ENCODE peak calls at places on chromosome 6, in nine cellular contexts. P, W, F, A, I, V, T, R and B are unnamed samples.

GRCh38 chr6:36657942-36658544 is 20.5 kb upstream of the CDKN1A start:
- DNase-seq in P (no peak), W (no peak), F (peak; percentile 39), A (no peak), I (no peak), V (peak; percentile 78), T (no peak), R (no peak), B (no peak)

GRCh38 chr6:29676981-29677601 is 3.9 kb downstream of the ZFP57 start:
- DNase-seq in P (no peak), W (no peak), F (no peak), A (no peak), I (no peak), V (peak; percentile 8), T (peak; percentile 73), R (no peak), B (no peak)

GRCh38 chr6:44004625-44005506 is 122.4 kb downstream of the MRPL14 start:
- DNase-seq in P (no peak), W (no peak), F (peak; percentile 35), A (no peak), I (no peak), V (peak; percentile 35), T (peak; percentile 29), R (peak; percentile 71), B (no peak)

GRCh38 chr6:169881976-169882375 is 130.6 kb downstream of the ERMARD start:
- DNase-seq in P (no peak), W (no peak), F (no peak), A (no peak), I (no peak), V (no peak), T (no peak), R (no peak), B (no peak)

GRCh38 chr6:116461563-116462507 is 660 bp downstream of the CALHM6 start:
- DNase-seq in P (peak; percentile 59), W (peak; percentile 91), F (no peak), A (no peak), I (peak; percentile 51), V (peak; percentile 76), T (no peak), R (peak; percentile 77), B (peak; percentile 87)

GRCh38 chr6:117531346-117531745 is 48.9 kb downstream of the DCBLD1 start:
- DNase-seq in P (no peak), W (no peak), F (no peak), A (no peak), I (no peak), V (peak; percentile 60), T (no peak), R (no peak), B (no peak)

GRCh38 chr6:26232950-26233607 is 131.9 kb upstream of the BTN3A2 start:
- DNase-seq in P (no peak), W (peak; percentile 58), F (no peak), A (no peak), I (no peak), V (no peak), T (peak; percentile 95), R (no peak), B (peak; percentile 39)

GRCh38 chr6:69961251-69961650 is 94.9 kb downstream of the COL19A1 start:
- DNase-seq in P (no peak), W (no peak), F (no peak), A (no peak), I (no peak), V (no peak), T (no peak), R (no peak), B (no peak)

GRCh38 chr6:160962835-160963623 is 28.5 kb upstream of the MAP3K4 start:
- DNase-seq in P (no peak), W (no peak), F (no peak), A (no peak), I (no peak), V (no peak), T (no peak), R (no peak), B (no peak)

GRCh38 chr6:10297825-10298224 is 117.0 kb downstream of the TFAP2A start:
- DNase-seq in P (no peak), W (no peak), F (no peak), A (no peak), I (peak; percentile 79), V (peak; percentile 47), T (no peak), R (no peak), B (no peak)

GRCh38 chr6:169221264-169221663 is 32.4 kb downstream of the THBS2 start:
- DNase-seq in P (no peak), W (peak; percentile 22), F (no peak), A (no peak), I (no peak), V (no peak), T (no peak), R (peak; percentile 1), B (no peak)

GRCh38 chr6:14212020-14212419 is 94.4 kb downstream of the CD83 start:
- DNase-seq in P (no peak), W (peak; percentile 36), F (no peak), A (no peak), I (no peak), V (no peak), T (peak; percentile 54), R (no peak), B (no peak)
- H2AFZ ChIP-seq in P (no peak overlapping the region), W (peak overlapping the region; percentile 96), F (no peak overlapping the region), A (no peak overlapping the region), I (no peak overlapping the region), V (peak overlapping the region; percentile 62), T (no peak overlapping the region), R (no peak overlapping the region), B (no peak overlapping the region)

GRCh38 chr6:63543982-63544381 is 28.3 kb upstream of the LOC128125822 start:
- DNase-seq in P (no peak), W (no peak), F (no peak), A (no peak), I (no peak), V (no peak), T (no peak), R (no peak), B (no peak)

GRCh38 chr6:63549076-63549475 is 23.2 kb upstream of the LOC128125822 start:
- DNase-seq in P (no peak), W (no peak), F (no peak), A (no peak), I (no peak), V (no peak), T (no peak), R (no peak), B (no peak)

GRCh38 chr6:63546236-63546635 is 26.0 kb upstream of the LOC128125822 start:
- DNase-seq in P (no peak), W (no peak), F (no peak), A (no peak), I (no peak), V (no peak), T (no peak), R (no peak), B (no peak)

GRCh38 chr6:63543001-63543400 is 29.3 kb upstream of the LOC128125822 start:
- DNase-seq in P (no peak), W (no peak), F (no peak), A (no peak), I (no peak), V (no peak), T (no peak), R (no peak), B (no peak)

DNA sequence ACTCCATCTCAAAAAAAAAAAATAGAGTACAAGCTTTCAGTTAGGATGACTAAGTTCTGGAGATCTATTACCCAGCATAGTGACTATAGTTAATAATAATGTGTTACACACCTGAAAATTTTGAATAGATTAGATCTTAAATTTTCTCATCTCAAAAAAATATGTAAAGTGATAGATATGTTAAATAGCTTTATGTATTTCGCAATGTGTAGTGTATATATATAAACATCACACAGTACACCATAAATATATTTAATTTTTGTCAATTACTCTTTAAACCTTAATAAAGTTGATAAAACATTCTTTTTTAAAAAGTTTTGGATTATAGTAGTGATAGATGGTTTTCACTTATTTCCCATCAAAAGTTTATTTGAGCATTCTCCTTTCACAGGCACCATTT is 25.6 kb upstream of the LOC128125822 start:
- DNase-seq in P (no peak), W (no peak), F (no peak), A (no peak), I (no peak), V (no peak), T (no peak), R (no peak), B (no peak)
- TF ChIP-seq EZH2phosphoT487 in P (no peak), W (no peak), F (no peak), A (no peak), I (no peak), V (no peak), T (no peak), R (no peak), B (no peak)

DNA sequence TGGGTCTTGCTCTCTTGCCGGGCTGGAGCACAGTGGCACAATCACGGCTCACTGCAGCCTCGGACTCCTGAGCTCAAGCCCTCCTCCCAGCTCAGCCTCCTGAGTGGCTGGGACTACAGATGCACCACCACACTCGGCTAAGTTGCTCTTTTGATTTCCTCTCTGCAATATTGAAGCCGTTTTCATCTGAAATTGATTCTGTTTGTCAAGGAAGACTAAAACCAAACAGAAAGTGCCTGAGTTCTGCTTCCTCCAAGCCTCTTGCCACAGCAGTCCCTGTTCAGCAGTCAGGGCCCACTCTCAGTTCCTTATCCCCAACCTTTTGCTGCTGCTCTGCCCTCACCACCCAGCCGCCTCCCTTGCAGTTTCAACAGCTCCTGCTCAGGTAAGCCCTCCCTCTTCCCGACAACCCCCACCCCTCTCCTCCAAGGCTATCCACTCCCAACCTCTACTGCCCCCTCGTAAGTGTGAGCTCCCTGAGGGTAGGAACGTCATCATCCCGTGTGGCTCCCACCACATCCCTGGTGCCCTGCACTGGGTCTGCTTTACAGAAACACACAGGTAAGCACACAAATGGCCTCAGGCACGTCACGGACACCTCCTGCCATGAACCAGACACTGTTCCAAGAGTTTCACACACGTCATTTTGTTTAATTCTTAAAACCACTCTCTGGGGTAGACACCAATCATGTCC is 70.7 kb upstream of the TAB2 start:
- DNase-seq in P (no peak), W (no peak), F (peak; percentile 78), A (no peak), I (peak; percentile 53), V (no peak), T (no peak), R (no peak), B (no peak)
- H2AFZ ChIP-seq in P (no peak overlapping the region), W (peak overlapping the region; percentile 81), F (peak overlapping the region; percentile 88), A (no peak overlapping the region), I (peak overlapping the region; percentile 70), V (no peak overlapping the region), T (no peak overlapping the region), R (no peak overlapping the region), B (peak overlapping the region; percentile 20)

DNA sequence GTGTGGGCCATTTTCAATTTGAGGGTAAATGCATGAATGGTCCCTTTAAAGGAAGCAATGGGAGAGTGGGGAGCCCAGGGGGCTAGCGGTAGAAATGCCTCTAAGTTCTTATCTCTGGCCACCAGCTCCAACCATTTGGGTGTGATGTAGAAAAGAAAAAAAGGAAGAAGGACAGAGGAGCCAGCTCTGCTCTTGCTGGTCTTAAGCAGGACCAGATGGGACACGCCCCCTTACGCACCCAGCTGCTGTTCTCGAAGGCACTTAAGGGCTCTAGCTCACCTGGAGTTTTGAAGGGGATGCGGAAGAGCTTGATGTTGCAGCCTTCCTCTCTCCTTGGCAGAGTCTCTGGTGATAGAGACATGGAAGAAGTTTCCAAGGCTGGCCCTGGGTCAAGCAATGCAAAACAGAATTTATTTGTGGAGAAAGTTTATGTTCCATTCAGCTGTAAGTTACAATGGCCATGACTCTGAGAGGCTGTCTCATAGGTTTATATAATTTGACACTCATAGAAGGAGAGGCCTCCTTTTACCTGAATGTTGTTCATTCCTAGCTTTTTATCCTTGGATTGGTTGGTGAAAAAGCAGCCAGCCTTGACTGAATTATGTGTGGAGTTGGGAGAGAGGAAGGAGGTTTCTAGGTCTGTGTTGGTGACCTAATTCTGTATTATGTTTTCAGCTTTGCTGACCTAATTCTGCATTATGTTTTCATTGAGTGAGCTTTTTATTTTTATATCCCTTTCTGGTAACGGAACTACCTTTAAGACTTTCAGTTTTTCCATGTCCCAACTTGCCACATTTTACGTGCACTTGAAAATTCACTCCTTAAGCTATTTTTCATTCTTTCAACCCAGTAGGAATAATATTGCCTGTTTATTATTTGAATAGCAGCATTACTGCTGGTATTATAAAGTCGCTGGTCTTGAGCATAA is 59.3 kb upstream of the RNF144B start:
- DNase-seq in P (no peak), W (peak; percentile 75), F (peak; percentile 92), A (no peak), I (no peak), V (no peak), T (no peak), R (no peak), B (peak; percentile 18)
- TF ChIP-seq EZH2phosphoT487 in P (no peak), W (no peak), F (no peak), A (no peak), I (no peak), V (no peak), T (no peak), R (no peak), B (no peak)